ENCODE peak calls at places on chromosomes 12 and 14, in six cellular contexts. X, I, T, Q, H and M are unnamed samples. For H3K9me3, the result is how much of the 10 kb centered on the place peaks cover.

GRCh38 chr14:71361335-71361734 is 454.1 kb downstream of the PCNX1 start:
- DNase-seq in X (no peak), I (no peak), T (no peak), Q (no peak), H (no peak), M (no peak)

GRCh38 chr12:57236925-57237652 is 7.6 kb downstream of the SHMT2 start:
- DNase-seq in X (peak), I (no peak), T (no peak), Q (no peak), H (no peak), M (no peak)

GRCh38 chr14:78358631-78359030 is 188.5 kb downstream of the NRXN3 start:
- DNase-seq in X (no peak), I (no peak), T (no peak), Q (no peak), H (no peak), M (no peak)

GRCh38 chr12:60803147-60803546 is 1207.3 kb downstream of the SLC16A7 start:
- DNase-seq in X (no peak), I (no peak), T (no peak), Q (no peak), H (no peak), M (no peak)

GRCh38 chr14:54108481-54109471 is 152.2 kb upstream of the BMP4 start:
- DNase-seq in X (no peak), I (no peak), T (no peak), Q (no peak), H (no peak), M (peak)

GRCh38 chr14:101562659-101563351 is 1.5 kb downstream of the DIO3 start:
- DNase-seq in X (no peak), I (no peak), T (no peak), Q (no peak), H (no peak), M (peak)

GRCh38 chr14:94079891-94080605 is 954 bp downstream of the DDX24 start:
- DNase-seq in X (no peak), I (no peak), T (no peak), Q (no peak), H (no peak), M (peak)

GRCh38 chr12:50275545-50275944 is 7.8 kb downstream of the LIMA1 start:
- DNase-seq in X (no peak), I (no peak), T (no peak), Q (no peak), H (no peak), M (peak)

GRCh38 chr12:122048156-122048555 is 26.5 kb downstream of the BCL7A start:
- DNase-seq in X (no peak), I (peak), T (no peak), Q (no peak), H (no peak), M (no peak)

GRCh38 chr12:113735146-113735545 is 231.0 kb downstream of the RBM19 start:
- DNase-seq in X (no peak), I (no peak), T (no peak), Q (no peak), H (no peak), M (no peak)

GRCh38 chr12:49260165-49260564 is 4.7 kb upstream of the TUBA1C start:
- DNase-seq in X (no peak), I (no peak), T (no peak), Q (no peak), H (no peak), M (no peak)

GRCh38 chr12:48003226-48004038 is 844 bp downstream of the COL2A1 start:
- DNase-seq in X (no peak), I (no peak), T (peak), Q (no peak), H (no peak), M (no peak)

GRCh38 chr12:26762185-26762584 is 70.8 kb downstream of the ITPR2 start:
- DNase-seq in X (no peak), I (no peak), T (no peak), Q (no peak), H (no peak), M (no peak)

GRCh38 chr12:50506753-50507473 is 2.1 kb downstream of the DIP2B start:
- DNase-seq in X (no peak), I (no peak), T (no peak), Q (no peak), H (no peak), M (no peak)

GRCh38 chr12:11869406-11869805 is 201.3 kb upstream of the BCL2L14 start:
- DNase-seq in X (no peak), I (no peak), T (no peak), Q (no peak), H (no peak), M (no peak)

GRCh38 chr14:65230287-65230728 is 128.0 kb upstream of the MAX start:
- DNase-seq in X (peak), I (peak), T (peak), Q (peak), H (peak), M (no peak)

GRCh38 chr14:26392498-26392897 is 205.3 kb downstream of the NOVA1 start:
- DNase-seq in X (no peak), I (no peak), T (no peak), Q (no peak), H (no peak), M (no peak)

GRCh38 chr14:21025374-21026151 is 702 bp upstream of the NDRG2 start:
- DNase-seq in X (peak), I (peak), T (peak), Q (peak), H (peak), M (no peak)

GRCh38 chr14:30223966-30224365 is 296.3 kb upstream of the PRKD1 start:
- DNase-seq in X (peak), I (no peak), T (no peak), Q (peak), H (peak), M (no peak)

GRCh38 chr12:56338643-56339422 is at the start of gene IL23A:
- DNase-seq in X (no peak), I (peak), T (no peak), Q (no peak), H (no peak), M (peak)

GRCh38 chr12:68378859-68379628 is 46.9 kb upstream of the MDM1 start:
- DNase-seq in X (no peak), I (peak), T (no peak), Q (no peak), H (no peak), M (no peak)

GRCh38 chr12:107014050-107014449 is 27.1 kb upstream of the MTERF2 start:
- DNase-seq in X (no peak), I (peak), T (peak), Q (peak), H (peak), M (no peak)

GRCh38 chr14:55731881-55732498 is 152.0 kb downstream of the KTN1 start:
- DNase-seq in X (no peak), I (peak), T (peak), Q (peak), H (peak), M (peak)

GRCh38 chr12:88876867-88877266 is 296.6 kb upstream of the KITLG start:
- DNase-seq in X (no peak), I (no peak), T (no peak), Q (no peak), H (no peak), M (no peak)

GRCh38 chr14:28240909-28241308 is 525.7 kb upstream of the FOXG1 start:
- DNase-seq in X (no peak), I (no peak), T (no peak), Q (no peak), H (no peak), M (no peak)

GRCh38 chr14:28243600-28243999 is 523.0 kb upstream of the FOXG1 start:
- DNase-seq in X (no peak), I (no peak), T (peak), Q (no peak), H (no peak), M (no peak)

GRCh38 chr14:28245216-28245615 is 521.4 kb upstream of the FOXG1 start:
- DNase-seq in X (no peak), I (no peak), T (no peak), Q (no peak), H (no peak), M (no peak)

GRCh38 chr14:28242895-28243294 is 523.7 kb upstream of the FOXG1 start:
- DNase-seq in X (no peak), I (no peak), T (no peak), Q (no peak), H (no peak), M (no peak)
- H3K9me3 ChIP-seq in X (under half), I (under half), T (under half), Q (under half), H (under half), M (under half)

DNA sequence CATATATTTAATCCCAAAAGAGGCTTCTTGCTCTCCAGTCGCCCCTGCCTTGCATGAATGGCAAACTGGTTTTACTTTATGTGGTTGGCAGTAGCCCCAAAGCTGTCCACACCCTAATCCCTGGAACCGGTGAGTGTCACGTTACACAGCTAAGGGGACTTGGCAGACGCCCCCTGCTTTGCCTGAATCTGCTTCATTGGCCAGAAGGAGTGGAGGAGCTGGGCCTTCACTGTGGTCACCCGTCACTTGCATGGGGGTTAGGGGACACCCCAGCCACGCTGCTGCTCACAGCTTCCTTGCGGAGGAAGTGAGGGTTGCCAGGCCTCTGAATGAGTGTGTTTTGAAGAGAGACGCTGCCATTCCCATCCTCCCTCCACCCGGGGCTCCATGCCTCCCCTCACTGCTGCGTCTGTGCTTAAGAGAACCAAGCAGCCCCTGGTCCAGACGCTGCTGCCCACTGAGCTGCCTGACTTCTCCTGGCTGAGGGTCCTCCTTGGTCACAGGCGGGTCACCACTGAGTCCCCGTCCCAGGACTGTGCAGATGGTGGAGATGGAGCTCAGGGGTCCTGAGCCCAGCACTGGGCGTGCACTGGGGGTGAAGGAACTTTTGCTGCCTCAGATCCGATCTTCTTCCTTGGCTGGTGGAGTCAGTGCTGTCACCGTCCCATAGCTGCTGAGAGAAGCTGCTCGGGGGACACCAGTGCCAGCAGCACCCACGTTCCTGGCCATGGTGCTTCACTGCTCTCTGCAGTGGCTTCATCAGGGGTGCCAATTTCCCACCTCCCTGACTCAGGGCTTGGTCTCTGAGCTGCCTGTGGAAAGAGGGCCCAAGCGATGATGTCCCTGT is 39.8 kb downstream of the GALNT9 start:
- DNase-seq in X (no peak), I (no peak), T (peak), Q (no peak), H (no peak), M (no peak)
- H3K9me3 ChIP-seq in X (under half), I (under half), T (under half), Q (under half), H (under half), M (under half)

DNA sequence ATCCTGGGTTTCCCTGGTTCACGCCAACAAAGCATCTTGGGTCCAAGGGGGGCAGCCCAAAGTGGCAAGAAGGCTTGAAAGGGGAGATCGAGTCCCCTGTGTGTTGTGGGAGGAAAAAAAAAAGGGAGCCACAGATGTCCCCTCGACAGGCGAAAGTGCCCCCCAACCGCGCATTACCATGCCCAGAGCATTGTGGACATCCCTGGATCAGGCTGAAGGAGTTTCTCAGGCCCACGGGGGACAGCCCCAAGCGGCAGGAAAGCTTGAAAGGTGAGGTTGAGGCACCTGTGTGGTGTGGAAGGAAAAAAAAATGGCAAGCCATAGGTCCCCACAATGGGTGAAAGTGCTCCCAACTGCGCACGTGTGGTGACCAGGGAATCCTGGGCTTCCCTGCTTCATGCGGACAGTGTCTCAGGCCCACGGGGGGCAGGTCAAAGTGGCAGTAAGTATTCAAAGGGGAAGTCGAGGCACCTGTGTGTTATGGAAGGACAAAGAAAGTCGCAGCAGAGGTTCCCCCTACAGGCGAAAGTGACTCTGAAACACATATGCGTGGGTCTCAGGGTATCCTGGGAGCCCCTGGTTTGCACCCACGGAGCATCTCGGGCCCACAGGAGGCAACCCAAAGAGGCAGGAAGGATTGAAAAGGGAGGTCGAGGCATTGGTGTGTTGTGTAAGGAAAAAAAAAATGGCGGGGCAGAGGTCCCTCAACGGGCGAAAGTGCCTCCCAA is 580.1 kb downstream of the ALG10 start:
- DNase-seq in X (peak), I (no peak), T (no peak), Q (no peak), H (no peak), M (no peak)
- H3K9me3 ChIP-seq in X (under half), I (under half), T (under half), Q (under half), H (under half), M (half or more)

GRCh38 chr12:130497331-130497730 is 159.6 kb downstream of the PIWIL1 start:
- DNase-seq in X (no peak), I (no peak), T (no peak), Q (no peak), H (no peak), M (no peak)

GRCh38 chr12:130500835-130501330 is 163.2 kb downstream of the PIWIL1 start:
- DNase-seq in X (no peak), I (no peak), T (no peak), Q (no peak), H (no peak), M (no peak)

GRCh38 chr12:130499474-130499873 is 161.8 kb downstream of the PIWIL1 start:
- DNase-seq in X (no peak), I (no peak), T (no peak), Q (no peak), H (no peak), M (no peak)

GRCh38 chr12:130497991-130498390 is 160.3 kb downstream of the PIWIL1 start:
- DNase-seq in X (no peak), I (no peak), T (no peak), Q (no peak), H (no peak), M (no peak)

GRCh38 chr12:130498589-130499385 is 161.1 kb downstream of the PIWIL1 start:
- DNase-seq in X (no peak), I (no peak), T (no peak), Q (no peak), H (no peak), M (no peak)
- H3K9me3 ChIP-seq in X (under half), I (under half), T (under half), Q (under half), H (under half), M (under half)

GRCh38 chr12:126248871-126249403 is 1183.7 kb downstream of the AACS start:
- DNase-seq in X (no peak), I (no peak), T (no peak), Q (no peak), H (no peak), M (no peak)
- H3K9me3 ChIP-seq in X (under half), I (under half), T (under half), Q (under half), H (under half), M (under half)

DNA sequence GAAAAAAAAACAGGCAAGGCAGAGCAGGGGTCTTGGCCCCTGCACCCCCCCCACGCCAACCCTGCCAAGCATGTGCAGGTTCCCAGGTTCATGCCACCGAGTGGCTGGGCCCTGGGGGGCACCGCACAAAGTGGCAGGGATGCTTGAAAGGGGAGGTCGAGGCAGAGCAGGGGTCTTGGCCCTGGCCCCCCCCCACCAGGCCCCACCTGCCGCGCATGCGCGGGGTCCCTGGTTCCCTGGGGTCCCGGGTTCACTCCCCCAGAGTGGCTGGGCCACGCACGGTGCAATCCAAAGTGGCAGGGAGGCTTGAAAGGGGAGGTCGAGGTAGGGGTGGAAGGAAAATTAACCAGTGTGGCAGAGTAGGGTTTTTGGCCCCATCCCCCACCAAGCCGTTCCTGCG is 312.2 kb downstream of the ALG10 start:
- DNase-seq in X (no peak), I (no peak), T (no peak), Q (no peak), H (no peak), M (no peak)
- H3K9me3 ChIP-seq in X (under half), I (under half), T (under half), Q (under half), H (under half), M (half or more)

GRCh38 chr12:34393821-34394150 is 371.5 kb downstream of the ALG10 start:
- DNase-seq in X (peak), I (no peak), T (no peak), Q (no peak), H (no peak), M (no peak)
- H3K9me3 ChIP-seq in X (under half), I (under half), T (under half), Q (under half), H (under half), M (half or more)

GRCh38 chr12:38282886-38283285 is 33.7 kb upstream of the ALG10B start:
- DNase-seq in X (no peak), I (no peak), T (no peak), Q (no peak), H (no peak), M (no peak)
- H3K9me3 ChIP-seq in X (under half), I (under half), T (under half), Q (under half), H (under half), M (under half)

GRCh38 chr14:57168138-57168695 is 100.5 kb downstream of the EXOC5 start:
- DNase-seq in X (no peak), I (peak), T (no peak), Q (no peak), H (no peak), M (no peak)
- H3K9me3 ChIP-seq in X (under half), I (under half), T (under half), Q (under half), H (under half), M (under half)